ENCODE peak calls at places on chromosomes 12 and 14, in seven cellular contexts. N is breast epithelium, L is suprapubic skin, O is IMR-90, U is heart left ventricle, H is ovary, S is body of pancreas. R is an unnamed sample.

GRCh38 chr12:79373896-79374499 is 316.8 kb downstream of the PAWR start:
- DNase-seq in L (no peak), U (no peak), S (no peak), H (no peak), O (peak; percentile 23), N (no peak), R (no peak)

GRCh38 chr12:7116196-7116595 is 7.2 kb upstream of the C1RL start:
- DNase-seq in S (no peak), O (no peak), U (no peak), H (no peak), N (no peak), L (peak; percentile 15), R (no peak)

GRCh38 chr12:946212-946611 is 3.3 kb downstream of the RAD52 start:
- DNase-seq in S (no peak), O (peak; percentile 42), L (no peak), H (no peak), U (no peak), N (no peak), R (no peak)

GRCh38 chr12:69007166-69007857 is 74.3 kb upstream of the CPM start:
- DNase-seq in O (peak; percentile 97), S (peak; percentile 9), U (no peak), H (peak; percentile 39), L (no peak), N (no peak), R (no peak)

GRCh38 chr12:79883216-79883615 is 51.7 kb downstream of the PPP1R12A start:
- DNase-seq in S (no peak), U (no peak), H (no peak), N (no peak), L (no peak), O (peak; percentile 68), R (no peak)

GRCh38 chr12:21223930-21224329 is 92.9 kb downstream of the SLCO1B1 start:
- DNase-seq in N (no peak), U (no peak), O (no peak), L (no peak), H (no peak), S (no peak), R (no peak)

GRCh38 chr14:95480109-95480886 is 36.2 kb downstream of the SYNE3 start:
- DNase-seq in O (peak; percentile 31), N (no peak), S (peak; percentile 32), L (peak; percentile 89), H (no peak), U (peak; percentile 56), R (peak; percentile 82)

GRCh38 chr14:85579957-85580356 is 50.0 kb downstream of the FLRT2 start:
- DNase-seq in U (no peak), S (no peak), H (no peak), L (no peak), O (no peak), N (no peak), R (no peak)

GRCh38 chr14:80974338-80975078 is 19.1 kb downstream of the TSHR start:
- DNase-seq in S (no peak), U (no peak), N (no peak), H (no peak), L (no peak), O (no peak), R (no peak)

GRCh38 chr12:38930994-38931393 is 25.6 kb upstream of the CPNE8 start:
- DNase-seq in U (no peak), L (no peak), O (no peak), S (no peak), H (no peak), N (no peak), R (no peak)

DNA sequence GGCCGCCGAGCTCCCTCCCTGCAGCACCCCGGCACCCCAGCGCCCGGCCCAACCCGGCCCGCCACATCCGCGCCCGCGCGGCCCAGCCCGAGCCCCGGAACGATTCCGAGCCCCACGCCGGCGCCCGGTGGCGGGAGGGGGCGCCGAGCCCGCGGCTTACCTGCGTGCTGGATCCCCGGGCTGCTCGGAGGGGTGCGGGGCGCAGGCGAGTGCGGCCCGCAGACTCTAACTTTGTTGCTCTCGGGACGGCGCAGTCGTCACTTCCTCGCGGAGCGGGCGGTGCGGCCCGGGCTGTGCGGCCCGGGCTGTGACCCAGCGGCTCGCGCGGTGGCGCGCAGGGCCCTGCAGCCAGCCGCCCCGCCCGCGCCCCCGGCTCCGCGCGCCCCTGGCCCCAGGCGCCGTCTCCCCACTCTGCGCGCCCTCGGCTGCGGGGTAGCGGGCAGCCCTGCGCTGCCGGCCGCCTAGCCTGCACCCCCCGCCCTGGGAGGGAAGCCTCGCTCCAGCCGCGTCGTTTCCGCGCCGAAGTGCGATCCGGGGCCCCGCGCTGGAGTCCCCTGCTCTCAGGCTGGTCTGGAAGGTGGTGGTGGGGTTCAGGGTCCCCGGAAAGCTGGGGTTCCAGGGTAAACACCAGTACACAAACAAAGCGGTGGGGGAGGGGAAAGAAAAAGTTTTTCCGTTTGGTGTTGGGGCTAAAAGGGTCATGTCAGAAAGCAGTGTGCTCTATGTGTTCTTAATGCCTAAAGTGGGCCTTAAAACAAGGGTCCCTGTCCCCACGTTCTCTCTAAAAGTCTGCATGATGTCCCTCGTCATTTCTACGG is 64.5 kb upstream of the PTGR2 start:
- DNase-seq in O (peak; percentile 35), S (peak; percentile 80), U (peak; percentile 79), N (no peak), H (peak; percentile 72), L (no peak), R (peak; percentile 54)
- H3K4me1 ChIP-seq in O (peaks cover 36% of the 10 kb centered on the region), S (peaks cover 48% of the 10 kb centered on the region), U (peaks cover 78% of the 10 kb centered on the region), N (peaks cover 30% of the 10 kb centered on the region), H (peaks cover 34% of the 10 kb centered on the region), L (peaks cover 77% of the 10 kb centered on the region), R (peaks cover 71% of the 10 kb centered on the region)

DNA sequence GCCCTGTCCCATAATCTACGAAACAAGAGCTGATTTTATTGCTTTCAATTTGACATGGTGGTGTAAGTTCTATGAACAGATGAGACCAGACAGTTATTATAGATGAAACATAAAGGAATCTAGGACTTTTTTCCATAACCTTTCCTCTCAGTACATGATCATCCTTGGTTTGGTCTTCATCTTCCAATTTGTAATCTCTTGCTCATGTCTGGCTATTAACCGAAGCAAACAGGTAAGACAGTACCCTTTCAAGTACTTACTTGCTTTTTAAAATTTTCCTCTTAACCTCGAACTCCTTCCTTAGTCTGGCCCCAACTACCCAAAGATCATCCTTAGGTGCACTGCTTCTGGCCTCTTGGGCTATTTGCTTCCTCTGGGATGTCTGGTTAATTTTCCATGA is 1.2 kb downstream of the TSPAN31 start:
- DNase-seq in N (no peak), H (no peak), O (no peak), L (no peak), U (no peak), S (no peak), R (no peak)
- TF ChIP-seq POLR2A in N (no peak), H (no peak), O (no peak), L (no peak), U (no peak), S (no peak), R (no peak)

DNA sequence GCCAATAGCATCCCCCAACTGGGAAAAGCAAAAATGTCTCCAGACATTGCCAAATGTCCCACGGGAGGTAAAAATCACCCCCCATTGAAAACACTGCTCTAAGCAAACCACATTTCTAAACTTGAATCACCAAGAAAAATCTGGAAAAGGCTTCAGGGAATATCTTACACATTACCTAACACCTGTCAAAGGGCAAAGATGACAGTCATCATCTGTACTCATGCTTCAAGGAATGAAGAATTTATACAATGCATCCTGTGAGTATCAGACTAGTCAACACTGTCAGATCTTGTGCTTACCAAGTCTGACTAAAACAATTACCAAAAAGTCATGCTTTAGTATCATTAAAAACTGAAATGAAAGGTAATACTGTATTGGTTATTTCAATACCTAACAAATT is 161.6 kb upstream of the SOX5 start:
- DNase-seq in H (no peak), S (no peak), O (peak; percentile 79), L (no peak), U (no peak), N (no peak), R (no peak)
- H3K4me3 ChIP-seq in H (no peak overlapping the region), S (no peak overlapping the region), O (no peak overlapping the region), L (no peak overlapping the region), U (no peak overlapping the region), N (no peak overlapping the region), R (no peak overlapping the region)

DNA sequence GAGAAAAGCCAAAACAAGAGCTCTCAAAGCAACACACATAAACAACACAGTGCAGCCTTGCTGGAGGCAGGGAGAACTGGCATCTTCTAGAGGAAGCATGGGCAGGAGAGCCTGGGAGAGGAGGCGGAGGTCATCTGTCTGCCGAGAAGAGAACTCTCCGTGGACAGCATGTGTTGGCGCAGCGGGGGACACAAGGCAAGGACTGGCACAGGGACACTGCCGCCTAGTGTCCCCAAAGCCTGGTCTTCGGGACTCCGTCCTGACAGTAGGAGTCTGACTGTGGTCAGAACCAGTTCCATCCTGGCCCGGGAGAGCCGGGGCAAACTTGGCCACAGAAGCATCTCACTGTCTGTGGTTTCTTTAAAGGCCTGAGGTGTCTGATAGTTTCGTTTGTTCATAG is 47.3 kb downstream of the KCNA1 start:
- DNase-seq in O (no peak), U (no peak), S (no peak), N (no peak), H (no peak), L (no peak), R (no peak)
- H3K4me1 ChIP-seq in O (no peaks in the 10 kb centered on the region), U (no peaks in the 10 kb centered on the region), S (no peaks in the 10 kb centered on the region), N (no peaks in the 10 kb centered on the region), H (no peaks in the 10 kb centered on the region), L (no peaks in the 10 kb centered on the region), R (no peaks in the 10 kb centered on the region)

GRCh38 chr12:24945822-24946221 is 3.1 kb downstream of the BCAT1 start:
- DNase-seq in O (no peak), H (no peak), S (no peak), U (no peak), L (no peak), N (no peak), R (no peak)

GRCh38 chr12:24947541-24948451 is 1.1 kb downstream of the BCAT1 start:
- DNase-seq in O (no peak), L (no peak), N (no peak), H (no peak), U (no peak), S (no peak), R (no peak)

GRCh38 chr12:24948452-24948815 is 467 bp downstream of the BCAT1 start:
- DNase-seq in S (no peak), O (peak; percentile 54), L (no peak), U (no peak), H (no peak), N (no peak), R (no peak)

GRCh38 chr12:24950231-24950834 is 1.4 kb upstream of the BCAT1 start:
- DNase-seq in S (no peak), U (no peak), L (no peak), H (no peak), N (no peak), O (no peak), R (no peak)

DNA sequence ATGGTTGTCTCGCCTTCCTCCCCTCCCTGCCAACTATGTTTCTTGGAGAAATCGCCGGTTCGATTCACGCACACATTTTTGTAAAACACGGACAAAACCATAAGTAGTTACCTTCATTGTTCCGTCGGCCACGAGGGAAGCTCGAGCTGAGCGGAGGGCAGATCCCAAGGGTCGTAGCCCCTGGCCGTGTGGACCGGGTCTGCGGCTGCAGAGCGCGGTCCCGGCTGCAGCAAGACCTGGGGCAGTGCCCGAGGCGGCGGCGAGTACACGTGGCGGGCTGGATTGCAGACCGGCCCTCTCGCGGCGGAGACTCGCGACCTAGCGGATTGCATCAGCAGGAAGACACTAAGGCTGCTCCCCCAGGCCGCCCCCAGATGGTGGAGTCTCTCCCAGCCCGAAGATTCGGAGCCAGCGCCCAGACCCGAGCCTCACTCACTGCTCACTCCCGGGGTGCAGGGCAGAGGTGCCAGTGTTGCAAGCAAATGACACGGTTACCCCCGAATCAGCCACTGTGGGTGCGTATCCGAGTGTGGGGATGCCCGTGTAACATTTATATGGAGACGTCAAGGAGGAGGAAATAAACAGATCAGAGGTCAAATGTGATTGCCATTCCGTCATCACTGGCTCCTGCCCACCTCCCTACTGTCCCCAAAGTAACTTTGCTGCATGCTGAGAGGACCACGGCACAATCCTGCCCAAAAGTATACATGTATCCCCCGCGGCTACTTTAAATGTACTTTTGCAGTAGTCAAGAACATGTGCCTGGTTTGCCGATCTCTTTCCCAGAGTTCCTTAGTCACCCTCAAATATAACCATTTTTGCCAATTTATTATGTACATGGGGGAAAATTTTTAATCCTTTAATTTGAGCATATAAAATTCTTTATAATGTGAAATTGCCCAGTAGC is at the start of gene BCAT1:
- DNase-seq in H (peak; percentile 75), U (peak; percentile 53), N (peak; percentile 54), L (peak; percentile 79), O (peak; percentile 88), S (peak; percentile 87), R (peak; percentile 41)
- TF ChIP-seq POLR2A in H (no peak), U (no peak), N (no peak), L (no peak), O (peak; percentile 91), S (peak; percentile 74), R (no peak)